ENCODE peak calls at places on chromosome 14, in five cellular contexts. One of them, this sample, is unnamed. For H3K4me1, the result is how much of the 10 kb centered on the place peaks cover.

GRCh38 chr14:89621009-89621421 is 204.0 kb upstream of the FOXN3 start:
- DNase-seq in HCT116: no peak
- DNase-seq in uterus: no peak
- DNase-seq in gastrocnemius medialis: no peak
- DNase-seq in A549: no peak
- DNase-seq in this sample: no peak

GRCh38 chr14:32938719-32939253 is at the start of gene NPAS3:
- DNase-seq in gastrocnemius medialis: no peak
- DNase-seq in A549: no peak
- DNase-seq in HCT116: no peak
- DNase-seq in uterus: no peak
- DNase-seq in this sample: no peak

GRCh38 chr14:69298131-69299071 is 38.4 kb downstream of the GALNT16 start:
- DNase-seq in A549: no peak
- DNase-seq in HCT116: no peak
- DNase-seq in uterus: no peak
- DNase-seq in gastrocnemius medialis: no peak
- DNase-seq in this sample: no peak

GRCh38 chr14:105486333-105486973 is at the start of gene CRIP1:
- DNase-seq in uterus: no peak
- DNase-seq in gastrocnemius medialis: no peak
- DNase-seq in A549: no peak
- DNase-seq in HCT116: no peak
- DNase-seq in this sample: peak

GRCh38 chr14:59529189-59529588 is 44.9 kb downstream of the JKAMP start:
- DNase-seq in A549: no peak
- DNase-seq in HCT116: no peak
- DNase-seq in gastrocnemius medialis: no peak
- DNase-seq in uterus: no peak
- DNase-seq in this sample: no peak

GRCh38 chr14:29301571-29301970 is 535.0 kb downstream of the FOXG1 start:
- DNase-seq in A549: no peak
- DNase-seq in HCT116: no peak
- DNase-seq in uterus: no peak
- DNase-seq in gastrocnemius medialis: no peak
- DNase-seq in this sample: no peak

GRCh38 chr14:77018785-77019184 is 9.7 kb downstream of the IRF2BPL start:
- DNase-seq in gastrocnemius medialis: no peak
- DNase-seq in HCT116: no peak
- DNase-seq in uterus: no peak
- DNase-seq in A549: no peak
- DNase-seq in this sample: no peak

GRCh38 chr14:103870144-103870876 is 22.9 kb upstream of the PPP1R13B start:
- DNase-seq in gastrocnemius medialis: no peak
- DNase-seq in uterus: no peak
- DNase-seq in HCT116: no peak
- DNase-seq in A549: no peak
- DNase-seq in this sample: no peak

GRCh38 chr14:36655963-36656768 is 5.5 kb upstream of the PAX9 start:
- DNase-seq in gastrocnemius medialis: no peak
- DNase-seq in HCT116: peak
- DNase-seq in uterus: no peak
- DNase-seq in A549: peak
- DNase-seq in this sample: peak

GRCh38 chr14:51781352-51781751 is 79.1 kb upstream of the GNG2 start:
- DNase-seq in HCT116: no peak
- DNase-seq in uterus: no peak
- DNase-seq in A549: no peak
- DNase-seq in gastrocnemius medialis: no peak
- DNase-seq in this sample: no peak

GRCh38 chr14:66916421-66916820 is 272.8 kb upstream of the GARIN2 start:
- DNase-seq in A549: no peak
- DNase-seq in uterus: no peak
- DNase-seq in HCT116: no peak
- DNase-seq in gastrocnemius medialis: no peak
- DNase-seq in this sample: no peak
- TF ChIP-seq POLR2A in A549: no peak
- TF ChIP-seq POLR2A in uterus: no peak
- TF ChIP-seq POLR2A in HCT116: no peak
- TF ChIP-seq POLR2A in gastrocnemius medialis: no peak
- TF ChIP-seq POLR2A in this sample: no peak

GRCh38 chr14:97638864-97639263 is 841.7 kb downstream of the VRK1 start:
- DNase-seq in uterus: no peak
- DNase-seq in A549: no peak
- DNase-seq in HCT116: no peak
- DNase-seq in gastrocnemius medialis: no peak
- DNase-seq in this sample: no peak
- H3K4me1 ChIP-seq in uterus: under half
- H3K4me1 ChIP-seq in A549: under half
- H3K4me1 ChIP-seq in HCT116: under half
- H3K4me1 ChIP-seq in gastrocnemius medialis: under half
- H3K4me1 ChIP-seq in this sample: under half

GRCh38 chr14:21852775-21853174 is 179.2 kb upstream of the OR4E1 start:
- DNase-seq in uterus: no peak
- DNase-seq in gastrocnemius medialis: no peak
- DNase-seq in A549: no peak
- DNase-seq in HCT116: no peak
- DNase-seq in this sample: no peak

GRCh38 chr14:21846227-21846885 is 172.7 kb upstream of the OR4E1 start:
- DNase-seq in uterus: no peak
- DNase-seq in gastrocnemius medialis: no peak
- DNase-seq in A549: no peak
- DNase-seq in HCT116: no peak
- DNase-seq in this sample: no peak

DNA sequence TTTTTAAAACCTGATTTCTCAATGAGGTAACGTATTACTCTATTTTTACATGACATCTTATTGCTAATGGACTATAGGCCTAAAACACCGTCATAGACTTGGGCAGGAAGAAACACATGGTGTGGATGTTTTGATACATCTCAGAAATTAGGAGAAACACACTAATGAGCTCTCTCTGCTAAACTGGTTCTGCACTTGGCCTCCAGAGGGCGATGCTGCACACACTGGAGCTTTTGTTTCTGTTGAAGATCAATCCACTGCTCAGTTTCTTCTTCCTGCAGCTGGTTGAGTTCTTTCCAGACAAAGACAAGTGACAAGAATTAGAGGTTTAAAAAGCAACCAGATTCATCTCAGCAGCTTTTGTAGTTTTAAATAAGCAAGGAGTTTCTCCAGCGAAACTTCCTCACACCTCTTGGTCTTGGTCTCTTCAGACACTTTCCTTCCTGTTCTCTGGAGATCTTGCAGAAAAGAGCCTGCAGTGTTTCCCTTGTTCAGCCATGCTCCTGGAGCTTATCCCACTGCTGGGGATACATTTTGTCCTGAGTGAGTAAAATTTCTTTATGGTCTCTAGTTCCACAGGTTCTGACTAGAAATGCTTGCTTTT is 178.5 kb upstream of the OR4E1 start:
- DNase-seq in gastrocnemius medialis: no peak
- DNase-seq in uterus: no peak
- DNase-seq in HCT116: peak
- DNase-seq in A549: no peak
- DNase-seq in this sample: peak
- TF ChIP-seq CTCF in gastrocnemius medialis: no peak
- TF ChIP-seq CTCF in uterus: no peak
- TF ChIP-seq CTCF in HCT116: peak
- TF ChIP-seq CTCF in A549: peak
- TF ChIP-seq CTCF in this sample: peak

GRCh38 chr14:31092160-31092708 is 66.1 kb upstream of the STRN3 start:
- DNase-seq in A549: no peak
- DNase-seq in gastrocnemius medialis: no peak
- DNase-seq in uterus: no peak
- DNase-seq in HCT116: no peak
- DNase-seq in this sample: no peak
- TF ChIP-seq POLR2A in A549: no peak
- TF ChIP-seq POLR2A in gastrocnemius medialis: no peak
- TF ChIP-seq POLR2A in uterus: no peak
- TF ChIP-seq POLR2A in HCT116: no peak
- TF ChIP-seq POLR2A in this sample: no peak

GRCh38 chr14:73168274-73168673 is 32.0 kb downstream of the PSEN1 start:
- DNase-seq in gastrocnemius medialis: no peak
- DNase-seq in uterus: no peak
- DNase-seq in A549: no peak
- DNase-seq in HCT116: no peak
- DNase-seq in this sample: no peak

GRCh38 chr14:73167727-73168126 is 31.4 kb downstream of the PSEN1 start:
- DNase-seq in gastrocnemius medialis: no peak
- DNase-seq in HCT116: no peak
- DNase-seq in uterus: no peak
- DNase-seq in A549: no peak
- DNase-seq in this sample: no peak

GRCh38 chr14:73173092-73173735 is 36.9 kb downstream of the PSEN1 start:
- DNase-seq in uterus: no peak
- DNase-seq in HCT116: peak
- DNase-seq in A549: peak
- DNase-seq in gastrocnemius medialis: no peak
- DNase-seq in this sample: no peak

GRCh38 chr14:73168691-73169090 is 32.4 kb downstream of the PSEN1 start:
- DNase-seq in gastrocnemius medialis: no peak
- DNase-seq in A549: no peak
- DNase-seq in uterus: no peak
- DNase-seq in HCT116: no peak
- DNase-seq in this sample: no peak

DNA sequence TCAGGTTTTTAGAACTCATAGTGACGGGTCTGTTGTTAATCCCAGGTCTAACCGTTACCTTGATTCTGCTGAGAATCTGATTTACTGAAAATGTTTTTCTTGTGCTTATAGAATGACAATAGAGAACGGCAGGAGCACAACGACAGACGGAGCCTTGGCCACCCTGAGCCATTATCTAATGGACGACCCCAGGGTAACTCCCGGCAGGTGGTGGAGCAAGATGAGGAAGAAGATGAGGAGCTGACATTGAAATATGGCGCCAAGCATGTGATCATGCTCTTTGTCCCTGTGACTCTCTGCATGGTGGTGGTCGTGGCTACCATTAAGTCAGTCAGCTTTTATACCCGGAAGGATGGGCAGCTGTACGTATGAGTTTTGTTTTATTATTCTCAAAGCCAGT is 34.4 kb downstream of the PSEN1 start:
- DNase-seq in gastrocnemius medialis: no peak
- DNase-seq in uterus: no peak
- DNase-seq in A549: no peak
- DNase-seq in HCT116: no peak
- DNase-seq in this sample: no peak
- H3K4me1 ChIP-seq in gastrocnemius medialis: under half
- H3K4me1 ChIP-seq in uterus: under half
- H3K4me1 ChIP-seq in A549: under half
- H3K4me1 ChIP-seq in HCT116: under half
- H3K4me1 ChIP-seq in this sample: under half

GRCh38 chr14:73457935-73458218 is 469 bp downstream of the NUMB start:
- DNase-seq in HCT116: no peak
- DNase-seq in uterus: no peak
- DNase-seq in gastrocnemius medialis: no peak
- DNase-seq in A549: no peak
- DNase-seq in this sample: no peak

GRCh38 chr14:73455294-73455693 is 3.1 kb downstream of the NUMB start:
- DNase-seq in gastrocnemius medialis: no peak
- DNase-seq in HCT116: no peak
- DNase-seq in A549: no peak
- DNase-seq in uterus: no peak
- DNase-seq in this sample: no peak

GRCh38 chr14:73460691-73461127 is 2.4 kb upstream of the NUMB start:
- DNase-seq in A549: no peak
- DNase-seq in gastrocnemius medialis: no peak
- DNase-seq in HCT116: no peak
- DNase-seq in uterus: peak
- DNase-seq in this sample: no peak

GRCh38 chr14:73457050-73457934 is 1.1 kb downstream of the NUMB start:
- DNase-seq in HCT116: no peak
- DNase-seq in uterus: peak
- DNase-seq in gastrocnemius medialis: no peak
- DNase-seq in A549: no peak
- DNase-seq in this sample: peak

DNA sequence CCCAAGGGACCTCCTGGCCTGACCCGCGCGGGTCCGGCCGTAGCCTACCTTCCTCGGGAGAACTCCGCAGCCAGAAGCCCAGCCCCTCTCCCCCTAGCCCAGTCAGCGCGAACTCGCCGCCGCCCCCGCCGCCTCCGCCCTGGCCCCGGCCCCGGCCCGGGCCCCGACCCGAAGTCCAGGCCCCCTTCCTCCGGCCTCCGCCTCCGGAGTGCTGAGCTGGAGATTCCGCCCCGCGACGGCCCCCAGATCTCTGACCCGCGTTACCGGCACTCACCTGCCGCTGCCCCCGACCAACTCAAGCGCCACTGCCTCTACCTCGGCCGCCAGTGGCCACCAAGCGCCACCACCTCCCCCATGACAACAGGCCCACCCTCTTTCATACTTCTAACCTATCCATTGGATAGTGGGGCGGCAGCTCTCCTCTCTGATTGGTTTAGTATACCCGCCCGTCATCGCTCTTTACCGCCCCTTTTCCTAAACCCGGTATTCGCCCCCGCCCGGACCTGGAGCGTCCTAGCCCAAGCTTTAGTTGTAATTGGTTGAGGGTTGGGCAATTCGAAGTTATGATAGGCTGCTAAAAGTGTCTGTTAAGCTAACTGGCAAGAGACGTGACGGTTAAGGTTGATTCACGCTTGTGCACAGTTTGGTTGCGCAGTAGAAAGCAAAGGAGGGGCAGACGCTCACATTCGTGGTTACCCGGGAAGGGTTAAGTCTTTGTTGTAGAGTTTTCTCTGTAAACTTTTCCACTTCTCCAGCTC is at the start of gene NUMB:
- DNase-seq in A549: peak
- DNase-seq in gastrocnemius medialis: peak
- DNase-seq in HCT116: peak
- DNase-seq in uterus: peak
- DNase-seq in this sample: peak
- TF ChIP-seq CTCF in A549: no peak
- TF ChIP-seq CTCF in gastrocnemius medialis: peak
- TF ChIP-seq CTCF in HCT116: no peak
- TF ChIP-seq CTCF in uterus: peak
- TF ChIP-seq CTCF in this sample: no peak

GRCh38 chr14:23285530-23286019 is 357 bp downstream of the HOMEZ start:
- DNase-seq in A549: peak
- DNase-seq in gastrocnemius medialis: no peak
- DNase-seq in uterus: peak
- DNase-seq in HCT116: no peak
- DNase-seq in this sample: peak

GRCh38 chr14:23284654-23285529 is 1.0 kb downstream of the HOMEZ start:
- DNase-seq in HCT116: no peak
- DNase-seq in uterus: peak
- DNase-seq in A549: no peak
- DNase-seq in gastrocnemius medialis: no peak
- DNase-seq in this sample: no peak

GRCh38 chr14:23286904-23287479 is 1.1 kb upstream of the HOMEZ start:
- DNase-seq in HCT116: no peak
- DNase-seq in uterus: no peak
- DNase-seq in A549: no peak
- DNase-seq in gastrocnemius medialis: no peak
- DNase-seq in this sample: no peak

GRCh38 chr14:23281247-23281646 is 4.7 kb downstream of the HOMEZ start:
- DNase-seq in HCT116: no peak
- DNase-seq in gastrocnemius medialis: no peak
- DNase-seq in uterus: no peak
- DNase-seq in A549: no peak
- DNase-seq in this sample: no peak

GRCh38 chr14:23286020-23286903 is at the start of gene HOMEZ:
- DNase-seq in A549: peak
- DNase-seq in HCT116: peak
- DNase-seq in gastrocnemius medialis: peak
- DNase-seq in uterus: peak
- DNase-seq in this sample: peak
- TF ChIP-seq POLR2A in A549: peak
- TF ChIP-seq POLR2A in HCT116: peak
- TF ChIP-seq POLR2A in gastrocnemius medialis: peak
- TF ChIP-seq POLR2A in uterus: peak
- TF ChIP-seq POLR2A in this sample: peak